ENCODE peak calls at places on chromosomes 11 and 22, in four cellular contexts. A, F, J and Z are unnamed samples.

GRCh38 chr11:64917663-64917995 is 620 bp upstream of the ATG2A start:
- DNase-seq in A (no peak), F (no peak), J (no peak), Z (no peak)

GRCh38 chr11:125591659-125592304 is 870 bp upstream of the STT3A start:
- DNase-seq in A (peak; percentile 19), F (peak; percentile 59), J (peak; percentile 75), Z (no peak)

GRCh38 chr22:43429426-43429825 is 17.6 kb downstream of the MPPED1 start:
- DNase-seq in A (no peak), F (peak; percentile 9), J (no peak), Z (no peak)

GRCh38 chr22:33451851-33452469 is 393.8 kb upstream of the SYN3 start:
- DNase-seq in A (no peak), F (no peak), J (no peak), Z (no peak)

GRCh38 chr11:24848857-24849256 is 352.0 kb downstream of the LUZP2 start:
- DNase-seq in A (no peak), F (no peak), J (no peak), Z (no peak)

GRCh38 chr11:102664001-102664752 is 39.0 kb upstream of the MMP20 start:
- DNase-seq in A (no peak), F (no peak), J (no peak), Z (no peak)

GRCh38 chr11:102733232-102733875 is 8.6 kb upstream of the MMP8 start:
- DNase-seq in A (peak; percentile 61), F (peak; percentile 68), J (peak; percentile 69), Z (no peak)

GRCh38 chr11:131871061-131871460 is 500.6 kb downstream of the NTM start:
- DNase-seq in A (no peak), F (no peak), J (no peak), Z (no peak)

GRCh38 chr11:126992804-126993111 is 7.8 kb downstream of the KIRREL3 start:
- DNase-seq in A (no peak), F (no peak), J (no peak), Z (no peak)

GRCh38 chr11:129960216-129961214 is 42.1 kb downstream of the PRDM10 start:
- DNase-seq in A (no peak), F (no peak), J (no peak), Z (no peak)

GRCh38 chr11:16280256-16280682 is 76.1 kb downstream of the SOX6 start:
- DNase-seq in A (no peak), F (peak; percentile 43), J (no peak), Z (no peak)

GRCh38 chr11:20688761-20689160 is 19.4 kb downstream of the NELL1 start:
- DNase-seq in A (no peak), F (no peak), J (no peak), Z (no peak)

GRCh38 chr11:2092956-2093412 is 46.2 kb downstream of the IGF2 start:
- DNase-seq in A (no peak), F (peak; percentile 83), J (no peak), Z (peak; percentile 43)

GRCh38 chr22:17944205-17944725 is 80.1 kb downstream of the MICAL3 start:
- DNase-seq in A (no peak), F (no peak), J (no peak), Z (no peak)

GRCh38 chr11:94877446-94878200 is 95.7 kb downstream of the CWC15 start:
- DNase-seq in A (no peak), F (no peak), J (peak; percentile 43), Z (no peak)

GRCh38 chr11:67667490-67668190 is 6.8 kb downstream of the ALDH3B2 start:
- DNase-seq in A (peak; percentile 56), F (no peak), J (no peak), Z (no peak)

GRCh38 chr11:67634366-67635230 is 4.9 kb upstream of the NUDT8 start:
- DNase-seq in A (no peak), F (no peak), J (no peak), Z (no peak)

GRCh38 chr11:68331338-68331947 is 19.1 kb downstream of the LRP5 start:
- DNase-seq in A (no peak), F (no peak), J (no peak), Z (no peak)

GRCh38 chr11:9263840-9264380 is 1.2 kb downstream of the DENND5A start:
- DNase-seq in A (peak; percentile 34), F (no peak), J (peak; percentile 83), Z (no peak)

GRCh38 chr11:69535928-69536327 is 54.5 kb downstream of the LINC01488 start:
- DNase-seq in A (no peak), F (peak; percentile 28), J (no peak), Z (no peak)

GRCh38 chr11:43983221-43983795 is 40.9 kb downstream of the C11orf96 start:
- DNase-seq in A (no peak), F (no peak), J (no peak), Z (no peak)